ENCODE peak calls at places on chromosome 22, in eight cellular contexts. O is Peyer's patch, F is uterus, D is K562, Q is gastrocnemius medialis, P is adrenal gland, I is right lobe of liver, J is esophagus squamous epithelium. E is an unnamed sample. For H3K4me1, the result is how much of the 10 kb centered on the place peaks cover.

GRCh38 chr22:20117656-20118571 is 888 bp upstream of the TRMT2A start:
- DNase-seq in O (peak), F (no peak), D (peak), Q (no peak), P (no peak), I (peak), J (no peak), E (no peak)

GRCh38 chr22:49541451-49542230 is 286.0 kb downstream of the BRD1 start:
- DNase-seq in O (no peak), F (no peak), D (no peak), Q (no peak), P (no peak), I (peak), J (no peak), E (no peak)

GRCh38 chr22:41870786-41871185 is 37.9 kb downstream of the SREBF2 start:
- DNase-seq in O (no peak), F (no peak), D (no peak), Q (no peak), P (no peak), I (no peak), J (no peak), E (no peak)

GRCh38 chr22:36026741-36027140 is 1.9 kb downstream of the RBFOX2 start:
- DNase-seq in O (no peak), F (no peak), D (no peak), Q (no peak), P (no peak), I (no peak), J (no peak), E (no peak)

GRCh38 chr22:19019679-19020032 is 83.6 kb upstream of the PRODH start:
- DNase-seq in O (no peak), F (no peak), D (no peak), Q (no peak), P (no peak), I (no peak), J (no peak), E (no peak)

GRCh38 chr22:37267661-37268413 is 14.5 kb upstream of the CYTH4 start:
- DNase-seq in O (no peak), F (no peak), D (no peak), Q (no peak), P (no peak), I (peak), J (no peak), E (no peak)

GRCh38 chr22:49257551-49257951 is 570.1 kb downstream of the BRD1 start:
- DNase-seq in O (no peak), F (peak), D (no peak), Q (no peak), P (no peak), I (no peak), J (no peak), E (no peak)

GRCh38 chr22:40472036-40472435 is 101.6 kb downstream of the SGSM3 start:
- DNase-seq in O (no peak), F (no peak), D (no peak), Q (no peak), P (no peak), I (no peak), J (no peak), E (no peak)

GRCh38 chr22:37501610-37502341 is 15.6 kb upstream of the MFNG start:
- DNase-seq in O (no peak), F (no peak), D (peak), Q (no peak), P (peak), I (peak), J (no peak), E (peak)

GRCh38 chr22:32469799-32470212 is 4.8 kb upstream of the FBXO7 start:
- DNase-seq in O (no peak), F (no peak), D (peak), Q (no peak), P (peak), I (no peak), J (no peak), E (no peak)

GRCh38 chr22:46933526-46933925 is 171.1 kb downstream of the TBC1D22A start:
- DNase-seq in O (no peak), F (no peak), D (no peak), Q (no peak), P (no peak), I (no peak), J (no peak), E (no peak)

GRCh38 chr22:30610299-30610698 is 3.3 kb downstream of the TCN2 start:
- DNase-seq in O (no peak), F (no peak), D (no peak), Q (no peak), P (peak), I (no peak), J (no peak), E (no peak)

DNA sequence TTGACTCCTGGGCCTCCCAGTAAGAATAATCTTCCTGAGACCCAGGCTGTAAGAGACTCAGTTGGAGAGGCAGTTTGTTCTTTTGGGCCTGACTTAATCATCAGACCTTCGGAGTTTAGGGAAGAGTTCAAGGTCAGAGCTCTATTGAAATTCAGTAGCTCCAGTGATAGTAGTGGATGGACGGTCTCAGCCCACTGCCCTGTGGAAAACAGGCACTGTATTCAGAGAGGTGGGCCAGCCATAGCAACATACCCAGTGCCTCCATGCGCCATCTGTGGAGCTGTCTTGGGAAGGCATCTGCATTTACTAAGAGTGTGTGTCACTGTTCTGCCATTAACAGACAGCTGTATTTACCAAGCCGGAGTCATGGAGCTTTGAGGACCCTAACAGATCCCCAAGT is 2.9 kb downstream of the SMARCB1 start:
- DNase-seq in O (no peak), F (no peak), D (no peak), Q (no peak), P (no peak), I (peak), J (no peak), E (no peak)
- TF ChIP-seq CTCF in O (no peak), F (no peak), D (no peak), Q (no peak), P (no peak), I (no peak), J (no peak), E (no peak)

DNA sequence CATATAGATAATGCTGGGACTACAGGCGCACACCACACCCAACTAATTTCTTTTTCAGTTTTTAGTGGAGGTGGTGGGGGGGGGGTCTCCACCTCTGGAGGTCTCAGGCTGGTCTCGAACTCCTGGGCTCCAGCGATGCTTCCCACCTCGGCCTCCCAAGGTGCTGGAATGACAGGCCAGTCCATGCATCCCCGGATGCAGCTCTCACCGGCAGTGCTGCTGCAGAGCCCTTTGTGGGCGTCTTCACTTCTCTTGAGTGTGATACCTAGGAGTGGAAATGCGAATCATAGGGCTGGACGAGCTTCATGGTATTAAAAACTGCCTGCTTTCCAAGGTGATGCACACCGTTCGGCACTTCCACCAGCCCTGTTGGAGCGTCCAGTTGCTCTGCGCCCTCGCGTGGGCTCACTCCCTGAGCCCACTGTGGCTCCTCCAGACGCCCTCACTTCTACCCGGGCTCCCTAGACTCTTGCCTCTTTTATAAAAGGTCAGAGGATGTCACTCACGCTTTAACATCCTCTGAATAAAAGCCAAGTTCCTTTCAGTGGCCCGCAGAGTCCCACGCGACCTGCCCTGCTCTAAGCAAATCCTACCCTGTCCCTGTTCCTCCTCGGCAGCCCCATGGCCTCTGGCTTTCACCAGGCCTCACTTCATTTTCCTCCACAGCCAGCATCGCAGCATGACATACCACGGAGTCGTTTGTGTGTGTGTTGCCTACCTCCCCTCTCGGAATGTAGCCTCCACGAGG is 833 bp upstream of the BID start:
- DNase-seq in O (no peak), F (no peak), D (no peak), Q (no peak), P (no peak), I (no peak), J (no peak), E (no peak)
- H3K4me1 ChIP-seq in O (under half), F (under half), D (half or more), Q (under half), P (under half), I (under half), J (under half), E (under half)

GRCh38 chr22:43106302-43106701 is 4.2 kb upstream of the BIK start:
- DNase-seq in O (no peak), F (no peak), D (no peak), Q (no peak), P (no peak), I (no peak), J (no peak), E (no peak)
- TF ChIP-seq POLR2A in O (no peak), F (no peak), D (no peak), Q (no peak), P (no peak), I (no peak), J (no peak), E (no peak)

GRCh38 chr22:45731041-45731797 is 59.6 kb downstream of the ATXN10 start:
- DNase-seq in O (no peak), F (no peak), D (no peak), Q (no peak), P (no peak), I (no peak), J (no peak), E (no peak)

GRCh38 chr22:45735273-45735672 is 63.6 kb downstream of the ATXN10 start:
- DNase-seq in O (no peak), F (no peak), D (no peak), Q (no peak), P (no peak), I (no peak), J (no peak), E (no peak)

GRCh38 chr22:45726081-45726480 is 54.4 kb downstream of the ATXN10 start:
- DNase-seq in O (no peak), F (no peak), D (no peak), Q (no peak), P (no peak), I (no peak), J (no peak), E (no peak)

GRCh38 chr22:45731798-45732495 is 60.3 kb downstream of the ATXN10 start:
- DNase-seq in O (no peak), F (no peak), D (no peak), Q (no peak), P (no peak), I (no peak), J (no peak), E (no peak)
- TF ChIP-seq CTCF in O (no peak), F (peak), D (peak), Q (no peak), P (peak), I (peak), J (no peak), E (no peak)

DNA sequence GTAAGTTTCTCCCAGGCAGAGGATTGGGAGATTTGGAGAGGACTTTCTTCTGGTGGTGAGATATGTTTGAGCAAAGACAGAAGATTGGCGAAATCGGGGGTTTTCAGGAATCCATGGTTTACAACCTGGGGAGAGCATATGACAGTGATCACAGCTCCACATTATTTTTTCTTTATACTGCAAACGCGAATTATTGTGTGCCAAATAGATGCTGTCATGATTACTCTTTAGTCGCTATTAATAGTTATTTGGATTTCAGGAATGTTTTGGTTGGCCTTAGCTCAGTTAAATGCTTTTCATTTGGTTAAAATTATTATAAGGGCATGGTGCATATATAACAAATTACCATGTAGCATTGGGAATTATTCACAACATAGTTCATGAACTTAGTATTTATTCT is 15.2 kb downstream of the ATXN10 start:
- DNase-seq in O (no peak), F (no peak), D (no peak), Q (no peak), P (no peak), I (no peak), J (no peak), E (no peak)
- H3K4me1 ChIP-seq in O (under half), F (under half), D (under half), Q (half or more), P (half or more), I (under half), J (under half), E (half or more)

GRCh38 chr22:42994917-42995562 is 19.9 kb downstream of the PACSIN2 start:
- DNase-seq in O (no peak), F (peak), D (no peak), Q (peak), P (peak), I (peak), J (no peak), E (peak)

GRCh38 chr22:42992092-42992491 is 22.9 kb downstream of the PACSIN2 start:
- DNase-seq in O (no peak), F (no peak), D (no peak), Q (no peak), P (no peak), I (no peak), J (no peak), E (no peak)

GRCh38 chr22:42993651-42994275 is 21.2 kb downstream of the PACSIN2 start:
- DNase-seq in O (no peak), F (no peak), D (no peak), Q (no peak), P (peak), I (no peak), J (no peak), E (no peak)

GRCh38 chr22:42992886-42993479 is 22.0 kb downstream of the PACSIN2 start:
- DNase-seq in O (no peak), F (no peak), D (no peak), Q (no peak), P (no peak), I (no peak), J (no peak), E (no peak)

DNA sequence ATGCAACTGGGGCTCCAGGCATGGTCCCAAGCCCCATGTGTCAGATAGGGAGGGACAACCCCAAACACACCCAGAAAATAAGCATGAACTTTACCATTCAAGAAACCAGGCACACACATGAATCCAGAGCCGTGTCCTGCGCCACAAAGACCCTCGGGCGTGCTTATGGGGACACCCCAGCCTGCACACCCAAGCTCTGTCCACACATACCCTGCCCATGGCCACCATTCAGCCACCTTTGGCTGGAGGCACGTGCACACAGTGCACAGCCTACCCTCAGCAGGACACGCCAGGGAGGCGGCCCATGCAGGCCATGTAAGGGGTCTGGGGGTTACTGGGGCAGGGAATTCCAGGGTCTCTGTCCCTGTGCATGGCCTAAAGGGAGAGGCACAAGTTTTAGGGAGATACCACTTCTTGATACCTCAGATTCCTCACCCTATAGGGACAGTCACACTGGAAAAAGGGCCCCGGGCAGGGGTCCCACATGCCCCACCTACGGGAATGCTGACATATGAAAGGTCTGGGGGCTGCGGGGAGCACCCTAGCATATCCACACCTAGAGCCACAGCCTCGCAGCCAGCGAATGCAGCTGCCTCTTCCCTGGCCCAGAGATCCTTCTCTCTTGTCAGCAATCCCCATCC is 20.6 kb downstream of the PACSIN2 start:
- DNase-seq in O (no peak), F (no peak), D (no peak), Q (no peak), P (peak), I (no peak), J (no peak), E (no peak)
- TF ChIP-seq POLR2A in O (no peak), F (no peak), D (no peak), Q (no peak), P (no peak), I (no peak), J (no peak), E (no peak)

DNA sequence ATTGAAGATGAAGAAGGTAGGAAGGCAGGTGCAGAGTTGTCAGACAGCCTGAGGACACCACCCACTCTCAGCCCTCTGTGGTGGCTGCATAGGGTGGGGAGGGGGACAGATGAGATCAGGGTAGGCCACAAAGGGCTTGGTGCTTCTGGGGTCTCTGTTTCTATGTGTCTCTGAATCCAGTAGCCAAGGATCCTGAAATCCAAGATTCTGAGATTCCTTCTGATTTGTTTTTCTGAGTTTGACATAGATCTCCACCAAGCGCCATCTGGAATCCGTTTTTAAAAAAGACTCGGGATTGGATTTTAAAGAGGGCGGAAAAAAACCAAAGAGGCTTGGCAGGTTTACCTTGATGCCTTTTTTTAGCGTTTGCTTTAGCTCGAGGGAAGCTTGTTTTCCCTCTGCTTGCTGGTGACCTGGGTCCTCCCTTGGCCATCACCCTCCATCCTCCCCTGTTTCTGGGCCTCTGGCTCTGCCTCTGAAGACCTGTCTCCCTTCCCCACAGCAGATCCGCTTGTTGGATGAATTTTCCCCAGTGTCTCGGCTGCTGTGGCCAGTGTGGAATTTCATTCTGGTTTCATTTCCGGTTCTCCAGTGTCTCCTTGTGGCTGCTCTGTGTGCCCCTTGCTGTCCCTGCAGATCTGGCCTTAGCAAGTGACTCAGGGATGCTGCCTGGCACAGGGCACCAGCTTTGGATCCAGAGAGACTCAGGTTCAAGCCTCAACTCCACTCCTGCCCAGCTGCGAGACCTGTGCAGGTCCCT is 15.0 kb downstream of the SYNGR1 start:
- DNase-seq in O (no peak), F (no peak), D (no peak), Q (no peak), P (no peak), I (no peak), J (no peak), E (no peak)
- TF ChIP-seq CTCF in O (no peak), F (no peak), D (no peak), Q (no peak), P (no peak), I (no peak), J (no peak), E (no peak)

E was measured in tibial nerve.